ENCODE peak calls at places on chromosomes 12 and 14, in ten cellular contexts. One of them, this sample, is unnamed.
A peak's percentile ranks its signal among the peaks of the same experiment; 100 is the strongest.

GRCh38 chr14:52455291-52456088 is 96.8 kb downstream of the TXNDC16 start:
- DNase-seq in HEK293T: no peak
- DNase-seq in aorta: no peak
- DNase-seq in activated CD8-positive, alpha-beta memory T cell treated with anti-CD3 and anti-CD28 coated beads for 4 hours: no peak
- DNase-seq in sciatic nerve: no peak
- DNase-seq in A549: no peak
- DNase-seq in stimulated activated CD4-positive, alpha-beta T cell treated with anti-CD3 and anti-CD28 coated beads, Interleukin-4, amount 100 ng/mL, for 4 hours: no peak
- DNase-seq in hypothalamus: no peak
- DNase-seq in coronary artery: no peak
- DNase-seq in RWPE2: no peak
- DNase-seq in this sample: no peak

GRCh38 chr12:122955151-122955550 is 11.1 kb downstream of the ABCB9 start:
- DNase-seq in HEK293T: no peak
- DNase-seq in aorta: no peak
- DNase-seq in A549: no peak
- DNase-seq in coronary artery: no peak
- DNase-seq in hypothalamus: no peak
- DNase-seq in sciatic nerve: no peak
- DNase-seq in RWPE2: no peak
- DNase-seq in activated CD8-positive, alpha-beta memory T cell treated with anti-CD3 and anti-CD28 coated beads for 4 hours: no peak
- DNase-seq in stimulated activated CD4-positive, alpha-beta T cell treated with anti-CD3 and anti-CD28 coated beads, Interleukin-4, amount 100 ng/mL, for 4 hours: no peak
- DNase-seq in this sample: no peak

GRCh38 chr12:8780389-8780788 is 42.0 kb upstream of the A2ML1 start:
- DNase-seq in sciatic nerve: no peak
- DNase-seq in stimulated activated CD4-positive, alpha-beta T cell treated with anti-CD3 and anti-CD28 coated beads, Interleukin-4, amount 100 ng/mL, for 4 hours: no peak
- DNase-seq in HEK293T: peak; percentile 14
- DNase-seq in A549: peak; percentile 58
- DNase-seq in hypothalamus: no peak
- DNase-seq in aorta: no peak
- DNase-seq in activated CD8-positive, alpha-beta memory T cell treated with anti-CD3 and anti-CD28 coated beads for 4 hours: no peak
- DNase-seq in RWPE2: no peak
- DNase-seq in coronary artery: no peak
- DNase-seq in this sample: no peak

GRCh38 chr12:4563336-4563735 is 1.3 kb downstream of the DYRK4 start:
- DNase-seq in A549: no peak
- DNase-seq in hypothalamus: no peak
- DNase-seq in sciatic nerve: no peak
- DNase-seq in stimulated activated CD4-positive, alpha-beta T cell treated with anti-CD3 and anti-CD28 coated beads, Interleukin-4, amount 100 ng/mL, for 4 hours: no peak
- DNase-seq in HEK293T: no peak
- DNase-seq in RWPE2: no peak
- DNase-seq in aorta: no peak
- DNase-seq in coronary artery: no peak
- DNase-seq in activated CD8-positive, alpha-beta memory T cell treated with anti-CD3 and anti-CD28 coated beads for 4 hours: no peak
- DNase-seq in this sample: no peak

GRCh38 chr14:60980811-60981625 is at the start of the genes SLC38A6 and TRMT5:
- DNase-seq in activated CD8-positive, alpha-beta memory T cell treated with anti-CD3 and anti-CD28 coated beads for 4 hours: peak; percentile 83
- DNase-seq in hypothalamus: peak; percentile 87
- DNase-seq in A549: peak; percentile 96
- DNase-seq in aorta: peak; percentile 98
- DNase-seq in RWPE2: peak; percentile 96
- DNase-seq in sciatic nerve: peak; percentile 97
- DNase-seq in stimulated activated CD4-positive, alpha-beta T cell treated with anti-CD3 and anti-CD28 coated beads, Interleukin-4, amount 100 ng/mL, for 4 hours: peak; percentile 84
- DNase-seq in HEK293T: peak; percentile 90
- DNase-seq in coronary artery: peak; percentile 98
- DNase-seq in this sample: peak; percentile 96

GRCh38 chr14:100187247-100187833 is 27.9 kb upstream of the DEGS2 start:
- DNase-seq in HEK293T: no peak
- DNase-seq in coronary artery: no peak
- DNase-seq in stimulated activated CD4-positive, alpha-beta T cell treated with anti-CD3 and anti-CD28 coated beads, Interleukin-4, amount 100 ng/mL, for 4 hours: no peak
- DNase-seq in sciatic nerve: no peak
- DNase-seq in A549: no peak
- DNase-seq in aorta: no peak
- DNase-seq in activated CD8-positive, alpha-beta memory T cell treated with anti-CD3 and anti-CD28 coated beads for 4 hours: no peak
- DNase-seq in hypothalamus: no peak
- DNase-seq in RWPE2: no peak
- DNase-seq in this sample: no peak

GRCh38 chr12:101773560-101774206 is 34.4 kb upstream of the SYCP3 start:
- DNase-seq in HEK293T: peak; percentile 65
- DNase-seq in A549: peak; percentile 76
- DNase-seq in hypothalamus: no peak
- DNase-seq in coronary artery: no peak
- DNase-seq in aorta: no peak
- DNase-seq in RWPE2: no peak
- DNase-seq in activated CD8-positive, alpha-beta memory T cell treated with anti-CD3 and anti-CD28 coated beads for 4 hours: peak; percentile 45
- DNase-seq in stimulated activated CD4-positive, alpha-beta T cell treated with anti-CD3 and anti-CD28 coated beads, Interleukin-4, amount 100 ng/mL, for 4 hours: peak; percentile 54
- DNase-seq in sciatic nerve: peak; percentile 79
- DNase-seq in this sample: peak; percentile 69

GRCh38 chr12:59927041-59927440 is 331.2 kb downstream of the SLC16A7 start:
- DNase-seq in coronary artery: no peak
- DNase-seq in stimulated activated CD4-positive, alpha-beta T cell treated with anti-CD3 and anti-CD28 coated beads, Interleukin-4, amount 100 ng/mL, for 4 hours: no peak
- DNase-seq in hypothalamus: no peak
- DNase-seq in aorta: no peak
- DNase-seq in A549: no peak
- DNase-seq in activated CD8-positive, alpha-beta memory T cell treated with anti-CD3 and anti-CD28 coated beads for 4 hours: no peak
- DNase-seq in RWPE2: no peak
- DNase-seq in HEK293T: no peak
- DNase-seq in sciatic nerve: no peak
- DNase-seq in this sample: no peak

GRCh38 chr12:131825146-131825892 is 2.9 kb upstream of the MMP17 start:
- DNase-seq in A549: no peak
- DNase-seq in aorta: no peak
- DNase-seq in RWPE2: no peak
- DNase-seq in sciatic nerve: no peak
- DNase-seq in stimulated activated CD4-positive, alpha-beta T cell treated with anti-CD3 and anti-CD28 coated beads, Interleukin-4, amount 100 ng/mL, for 4 hours: no peak
- DNase-seq in HEK293T: no peak
- DNase-seq in activated CD8-positive, alpha-beta memory T cell treated with anti-CD3 and anti-CD28 coated beads for 4 hours: no peak
- DNase-seq in hypothalamus: no peak
- DNase-seq in coronary artery: no peak
- DNase-seq in this sample: peak; percentile 36

GRCh38 chr12:13197526-13198141 is 1.1 kb downstream of the EMP1 start:
- DNase-seq in HEK293T: no peak
- DNase-seq in sciatic nerve: peak; percentile 77
- DNase-seq in aorta: no peak
- DNase-seq in RWPE2: no peak
- DNase-seq in hypothalamus: no peak
- DNase-seq in A549: no peak
- DNase-seq in activated CD8-positive, alpha-beta memory T cell treated with anti-CD3 and anti-CD28 coated beads for 4 hours: no peak
- DNase-seq in stimulated activated CD4-positive, alpha-beta T cell treated with anti-CD3 and anti-CD28 coated beads, Interleukin-4, amount 100 ng/mL, for 4 hours: no peak
- DNase-seq in coronary artery: no peak
- DNase-seq in this sample: no peak

GRCh38 chr14:38107216-38107631 is 100.5 kb upstream of the SSTR1 start:
- DNase-seq in coronary artery: no peak
- DNase-seq in activated CD8-positive, alpha-beta memory T cell treated with anti-CD3 and anti-CD28 coated beads for 4 hours: no peak
- DNase-seq in HEK293T: no peak
- DNase-seq in sciatic nerve: no peak
- DNase-seq in A549: no peak
- DNase-seq in aorta: no peak
- DNase-seq in hypothalamus: no peak
- DNase-seq in stimulated activated CD4-positive, alpha-beta T cell treated with anti-CD3 and anti-CD28 coated beads, Interleukin-4, amount 100 ng/mL, for 4 hours: no peak
- DNase-seq in RWPE2: no peak
- DNase-seq in this sample: no peak

GRCh38 chr14:21219561-21220111 is 49.6 kb downstream of the HNRNPC start:
- DNase-seq in coronary artery: no peak
- DNase-seq in stimulated activated CD4-positive, alpha-beta T cell treated with anti-CD3 and anti-CD28 coated beads, Interleukin-4, amount 100 ng/mL, for 4 hours: no peak
- DNase-seq in hypothalamus: no peak
- DNase-seq in HEK293T: no peak
- DNase-seq in activated CD8-positive, alpha-beta memory T cell treated with anti-CD3 and anti-CD28 coated beads for 4 hours: no peak
- DNase-seq in A549: no peak
- DNase-seq in aorta: no peak
- DNase-seq in sciatic nerve: no peak
- DNase-seq in RWPE2: no peak
- DNase-seq in this sample: no peak

GRCh38 chr12:10672231-10672868 is 1.5 kb downstream of the STYK1 start:
- DNase-seq in coronary artery: no peak
- DNase-seq in sciatic nerve: no peak
- DNase-seq in A549: no peak
- DNase-seq in HEK293T: no peak
- DNase-seq in hypothalamus: no peak
- DNase-seq in activated CD8-positive, alpha-beta memory T cell treated with anti-CD3 and anti-CD28 coated beads for 4 hours: no peak
- DNase-seq in aorta: no peak
- DNase-seq in stimulated activated CD4-positive, alpha-beta T cell treated with anti-CD3 and anti-CD28 coated beads, Interleukin-4, amount 100 ng/mL, for 4 hours: no peak
- DNase-seq in RWPE2: no peak
- DNase-seq in this sample: no peak

This sample was measured in ovary.